ENCODE peak calls at places on chromosomes 11 and 22, in five cellular contexts. L is IMR-90, R is H54, T is stomach, A is uterus. Y is an unnamed sample.
A peak's percentile ranks its signal among the peaks of the same experiment; 100 is the strongest.

GRCh38 chr22:19620742-19621371 is 93.4 kb upstream of the SEPTIN5 start:
- DNase-seq in L (no peak), R (no peak), T (no peak), A (peak; percentile 62), Y (no peak)

GRCh38 chr11:3156661-3157311 is 8.3 kb downstream of the OSBPL5 start:
- DNase-seq in L (no peak), R (no peak), T (no peak), A (no peak), Y (no peak)

GRCh38 chr11:131691558-131692041 is 321.2 kb downstream of the NTM start:
- DNase-seq in L (peak; percentile 11), R (no peak), T (no peak), A (no peak), Y (peak; percentile 48)

GRCh38 chr11:115778928-115779650 is 274.9 kb upstream of the CADM1 start:
- DNase-seq in L (peak; percentile 21), R (no peak), T (no peak), A (no peak), Y (no peak)

GRCh38 chr11:64227405-64227956 is 1.4 kb downstream of the NUDT22 start:
- DNase-seq in L (no peak), R (no peak), T (peak; percentile 65), A (peak; percentile 24), Y (no peak)

GRCh38 chr11:111365722-111366559 is 13.1 kb downstream of the POU2AF1 start:
- DNase-seq in L (no peak), R (no peak), T (no peak), A (no peak), Y (no peak)

GRCh38 chr11:91804057-91804456 is 420.6 kb upstream of the FAT3 start:
- DNase-seq in L (no peak), R (no peak), T (no peak), A (no peak), Y (no peak)

GRCh38 chr11:47716692-47717091 is 1.5 kb upstream of the AGBL2 start:
- DNase-seq in L (no peak), R (no peak), T (no peak), A (no peak), Y (peak; percentile 15)

GRCh38 chr11:44980533-44981427 is 30.1 kb upstream of the TP53I11 start:
- DNase-seq in L (no peak), R (no peak), T (no peak), A (no peak), Y (no peak)

GRCh38 chr11:44978961-44979331 is 28.3 kb upstream of the TP53I11 start:
- DNase-seq in L (no peak), R (no peak), T (peak; percentile 89), A (no peak), Y (no peak)

GRCh38 chr11:44977493-44977984 is 26.9 kb upstream of the TP53I11 start:
- DNase-seq in L (peak; percentile 14), R (no peak), T (peak; percentile 55), A (no peak), Y (no peak)

GRCh38 chr11:44978279-44978960 is 27.7 kb upstream of the TP53I11 start:
- DNase-seq in L (no peak), R (no peak), T (no peak), A (no peak), Y (no peak)

DNA sequence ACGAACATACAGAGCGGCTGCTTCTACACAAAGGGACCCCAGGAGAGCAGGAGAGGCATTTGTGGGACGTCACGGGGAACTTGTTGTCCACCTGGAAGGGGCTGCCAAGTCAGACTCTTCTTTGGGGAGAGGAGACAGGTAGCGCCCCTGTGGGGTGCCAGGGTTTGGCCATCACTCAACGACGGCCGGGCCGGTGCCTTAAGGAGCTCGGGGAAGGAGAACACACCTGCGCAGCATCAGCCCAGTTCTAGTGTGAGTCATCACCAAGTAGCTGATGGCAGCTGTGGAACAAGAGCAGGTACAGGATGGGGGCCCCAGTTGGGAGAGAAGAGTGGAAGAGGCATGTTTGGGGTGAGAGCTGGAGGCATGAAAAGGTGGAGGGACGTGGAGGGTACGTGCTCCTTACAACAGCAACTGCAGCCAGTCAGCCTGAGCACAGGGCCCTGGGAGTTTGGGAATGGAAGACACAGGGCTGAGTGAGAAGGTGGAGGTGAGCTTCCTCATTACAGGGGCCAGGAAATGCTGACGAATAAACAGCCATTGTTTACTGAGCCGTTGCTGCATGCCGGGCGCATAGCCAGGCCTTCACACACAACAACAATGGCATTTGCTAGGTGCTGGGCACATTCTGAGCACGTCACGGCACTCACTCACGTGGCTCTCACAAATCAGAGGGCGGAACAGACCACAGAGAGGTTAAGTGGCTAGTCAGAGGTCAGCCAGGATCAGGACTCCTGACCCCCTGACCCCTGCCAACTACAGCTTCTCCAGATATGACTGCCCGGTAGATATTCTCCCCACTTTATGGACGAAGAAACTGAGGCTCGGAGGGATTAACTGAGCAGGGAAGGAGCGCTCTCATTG is 29.1 kb upstream of the TP53I11 start:
- DNase-seq in L (no peak), R (no peak), T (peak; percentile 92), A (no peak), Y (no peak)
- TF ChIP-seq POLR2A in L (no peak), R (no peak), T (no peak), A (no peak), Y (no peak)

GRCh38 chr11:73975479-73975757 is 7.2 kb downstream of the UCP2 start:
- DNase-seq in L (no peak), R (no peak), T (no peak), A (no peak), Y (no peak)

GRCh38 chr11:73978576-73979086 is 4.0 kb downstream of the UCP2 start:
- DNase-seq in L (peak; percentile 24), R (no peak), T (no peak), A (no peak), Y (no peak)

GRCh38 chr11:73977856-73978519 is 4.7 kb downstream of the UCP2 start:
- DNase-seq in L (no peak), R (no peak), T (no peak), A (no peak), Y (no peak)

GRCh38 chr11:73974611-73975478 is 7.8 kb downstream of the UCP2 start:
- DNase-seq in L (no peak), R (no peak), T (no peak), A (no peak), Y (no peak)

DNA sequence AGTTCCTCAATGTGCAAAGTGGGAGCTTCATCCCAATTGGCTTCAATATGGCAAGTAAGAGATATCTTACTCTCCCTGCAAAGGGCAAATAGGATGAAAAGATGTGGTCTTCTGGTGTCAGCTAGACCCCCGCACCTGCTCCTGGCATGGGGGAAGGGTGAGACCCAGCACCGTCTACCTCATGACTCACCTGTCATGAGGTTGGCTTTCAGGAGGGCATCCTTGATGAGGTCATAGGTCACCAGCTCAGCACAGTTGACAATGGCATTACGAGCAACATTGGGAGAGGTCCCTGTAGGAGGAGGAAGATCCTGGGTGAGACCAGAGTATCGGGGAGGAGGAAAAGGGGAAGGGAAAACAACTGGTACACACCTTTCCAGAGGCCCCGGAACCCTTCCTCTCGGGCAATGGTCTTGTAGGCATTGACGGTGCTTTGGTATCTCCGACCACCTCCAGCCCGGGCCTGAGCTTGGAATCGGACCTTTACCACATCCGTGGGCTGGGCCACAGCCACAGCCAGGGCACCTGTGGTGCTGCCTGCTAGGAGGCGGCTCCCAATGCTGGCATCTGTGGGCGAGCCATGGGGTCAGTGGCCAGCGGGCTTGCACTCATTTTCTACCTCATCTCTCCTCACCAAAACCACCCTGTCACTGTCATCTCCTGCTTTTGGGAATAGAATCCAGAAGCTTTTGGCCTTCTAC is 6.0 kb downstream of the UCP2 start:
- DNase-seq in L (no peak), R (no peak), T (no peak), A (no peak), Y (no peak)
- TF ChIP-seq POLR2A in L (no peak), R (no peak), T (no peak), A (no peak), Y (peak; percentile 58)

GRCh38 chr22:46337870-46338269 is 2.4 kb downstream of the TRMU start:
- DNase-seq in L (no peak), R (no peak), T (no peak), A (no peak), Y (no peak)

GRCh38 chr22:46338636-46339035 is 3.1 kb downstream of the TRMU start:
- DNase-seq in L (no peak), R (no peak), T (no peak), A (no peak), Y (no peak)

GRCh38 chr22:46336119-46337078 is 885 bp downstream of the TRMU start:
- DNase-seq in L (peak; percentile 8), R (no peak), T (peak; percentile 32), A (no peak), Y (peak; percentile 56)

GRCh38 chr22:46331496-46331895 is 4.0 kb upstream of the TRMU start:
- DNase-seq in L (no peak), R (no peak), T (no peak), A (no peak), Y (no peak)

DNA sequence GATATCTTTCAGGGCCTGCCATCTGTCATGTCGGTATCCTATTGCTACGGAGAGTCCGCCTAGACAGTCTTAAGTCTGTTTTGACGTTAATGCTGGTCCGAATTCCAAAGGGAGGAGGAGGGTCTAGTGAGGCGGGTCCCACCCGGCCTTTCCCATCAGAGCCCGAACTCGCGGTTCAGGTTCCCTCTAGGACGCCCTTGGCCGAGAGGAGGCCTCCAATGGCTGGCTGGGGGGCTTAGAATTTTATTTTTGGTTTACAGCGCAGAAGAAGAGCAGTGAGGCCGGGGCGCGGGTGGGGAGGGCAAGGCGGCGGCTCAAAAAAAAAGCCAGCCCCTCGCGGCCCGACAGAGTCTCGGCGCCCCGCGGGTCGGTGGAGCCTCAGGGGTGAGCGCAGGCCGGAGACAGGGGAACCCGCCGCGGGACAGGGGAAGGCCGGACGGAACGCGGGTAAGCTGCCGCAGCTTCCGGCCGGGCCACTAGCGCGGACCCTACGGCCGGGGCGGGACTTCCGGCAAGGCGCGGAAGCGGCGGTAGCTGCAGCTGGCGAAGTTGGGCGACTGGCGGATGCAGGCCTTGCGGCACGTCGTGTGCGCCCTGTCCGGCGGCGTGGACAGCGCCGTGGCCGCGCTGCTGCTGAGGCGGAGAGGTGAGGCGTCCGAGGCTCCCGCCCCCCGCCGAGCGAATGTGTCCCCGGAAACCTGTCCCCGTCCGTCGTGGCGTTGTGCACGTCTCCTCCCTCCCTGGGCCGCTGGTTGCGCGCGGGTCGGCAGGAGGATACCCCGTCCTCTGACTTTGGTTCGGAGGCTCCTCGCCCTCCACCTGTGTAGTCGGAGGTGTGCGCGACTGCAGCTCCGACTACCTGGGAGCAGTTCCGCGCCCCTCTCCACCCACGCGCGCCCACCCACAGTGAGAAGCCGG is at the start of gene TRMU:
- DNase-seq in L (peak; percentile 86), R (peak; percentile 86), T (peak; percentile 89), A (peak; percentile 75), Y (peak; percentile 92)
- TF ChIP-seq POLR2A in L (peak; percentile 65), R (peak; percentile 82), T (no peak), A (peak; percentile 54), Y (peak; percentile 74)

GRCh38 chr22:32752868-32753520 is 48.5 kb upstream of the TIMP3 start:
- DNase-seq in L (peak; percentile 86), R (no peak), T (no peak), A (peak; percentile 39), Y (no peak)

GRCh38 chr22:32748509-32748908 is 53.0 kb upstream of the TIMP3 start:
- DNase-seq in L (no peak), R (no peak), T (no peak), A (no peak), Y (no peak)

GRCh38 chr22:32753591-32753990 is 47.9 kb upstream of the TIMP3 start:
- DNase-seq in L (no peak), R (no peak), T (no peak), A (no peak), Y (no peak)

GRCh38 chr22:32752326-32752725 is 49.2 kb upstream of the TIMP3 start:
- DNase-seq in L (peak; percentile 63), R (no peak), T (no peak), A (no peak), Y (no peak)

DNA sequence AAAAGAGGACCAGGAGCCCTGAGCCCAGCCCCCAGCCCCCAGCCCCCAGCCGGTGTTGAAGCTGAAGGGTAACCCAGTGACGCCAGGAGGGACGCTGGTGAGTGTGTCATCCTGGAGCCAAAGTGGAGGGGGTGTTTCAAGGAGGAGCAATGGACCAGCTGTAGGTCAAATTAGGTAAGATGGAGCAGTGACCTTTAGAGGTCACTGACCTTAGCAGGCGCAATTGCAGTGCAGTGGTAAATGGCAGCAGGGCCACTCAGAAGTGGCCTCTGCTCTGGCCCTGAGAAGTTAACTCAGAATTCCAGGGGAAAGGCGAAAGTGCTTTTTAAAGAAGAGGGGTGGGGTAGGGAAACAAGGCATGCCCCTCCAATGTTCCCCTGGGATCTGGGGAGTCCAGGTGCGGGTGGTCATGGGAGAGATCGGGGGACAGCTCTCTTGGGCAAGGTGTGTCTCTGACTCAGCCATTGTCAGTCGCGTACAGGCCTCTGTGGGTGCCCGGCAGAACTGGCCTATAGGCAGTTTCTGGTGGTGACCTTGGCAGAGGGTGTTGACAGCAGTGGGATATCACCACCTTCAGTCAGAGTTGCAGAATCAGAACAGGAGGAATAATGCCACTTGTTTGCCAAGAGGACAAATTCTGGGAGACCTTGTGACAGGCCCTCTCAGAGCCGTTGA is 50.3 kb upstream of the TIMP3 start:
- DNase-seq in L (no peak), R (no peak), T (no peak), A (no peak), Y (no peak)
- TF ChIP-seq POLR2A in L (no peak), R (no peak), T (no peak), A (no peak), Y (no peak)

Y was measured in erythroblast.